ENCODE peak calls at places on chromosomes 16 and 17, in six cellular contexts. One of them, this sample, is unnamed.

GRCh38 chr17:69525920-69526841 is 111.7 kb downstream of the MAP2K6 start:
- DNase-seq in substantia nigra: no peak
- DNase-seq in GDM1: no peak
- DNase-seq in T-helper 17 cell: no peak
- DNase-seq in stimulated activated CD4-positive, alpha-beta T cell treated with anti-CD3 and anti-CD28 coated beads, Interleukin-4, amount 100 ng/mL, for 48 hours: no peak
- DNase-seq in stimulated activated CD8-positive, alpha-beta memory T cell treated with anti-CD3 and anti-CD28 coated beads, Interleukin-7, amount 100 ng/mL, for 24 hours: no peak
- DNase-seq in this sample: no peak

GRCh38 chr17:34081269-34081668 is 173.8 kb upstream of the CCL2 start:
- DNase-seq in GDM1: no peak
- DNase-seq in stimulated activated CD8-positive, alpha-beta memory T cell treated with anti-CD3 and anti-CD28 coated beads, Interleukin-7, amount 100 ng/mL, for 24 hours: no peak
- DNase-seq in stimulated activated CD4-positive, alpha-beta T cell treated with anti-CD3 and anti-CD28 coated beads, Interleukin-4, amount 100 ng/mL, for 48 hours: no peak
- DNase-seq in substantia nigra: no peak
- DNase-seq in T-helper 17 cell: no peak
- DNase-seq in this sample: no peak

GRCh38 chr16:15642557-15643452 is at the start of gene MARF1:
- DNase-seq in substantia nigra: peak
- DNase-seq in GDM1: peak
- DNase-seq in stimulated activated CD8-positive, alpha-beta memory T cell treated with anti-CD3 and anti-CD28 coated beads, Interleukin-7, amount 100 ng/mL, for 24 hours: peak
- DNase-seq in T-helper 17 cell: peak
- DNase-seq in stimulated activated CD4-positive, alpha-beta T cell treated with anti-CD3 and anti-CD28 coated beads, Interleukin-4, amount 100 ng/mL, for 48 hours: peak
- DNase-seq in this sample: peak

GRCh38 chr16:57479422-57480126 is 6.7 kb downstream of the DOK4 start:
- DNase-seq in GDM1: no peak
- DNase-seq in stimulated activated CD8-positive, alpha-beta memory T cell treated with anti-CD3 and anti-CD28 coated beads, Interleukin-7, amount 100 ng/mL, for 24 hours: no peak
- DNase-seq in T-helper 17 cell: no peak
- DNase-seq in substantia nigra: no peak
- DNase-seq in stimulated activated CD4-positive, alpha-beta T cell treated with anti-CD3 and anti-CD28 coated beads, Interleukin-4, amount 100 ng/mL, for 48 hours: no peak
- DNase-seq in this sample: no peak

GRCh38 chr17:978110-979093 is 1.2 kb downstream of the NXN start:
- DNase-seq in stimulated activated CD8-positive, alpha-beta memory T cell treated with anti-CD3 and anti-CD28 coated beads, Interleukin-7, amount 100 ng/mL, for 24 hours: no peak
- DNase-seq in substantia nigra: no peak
- DNase-seq in T-helper 17 cell: no peak
- DNase-seq in GDM1: no peak
- DNase-seq in stimulated activated CD4-positive, alpha-beta T cell treated with anti-CD3 and anti-CD28 coated beads, Interleukin-4, amount 100 ng/mL, for 48 hours: no peak
- DNase-seq in this sample: no peak

GRCh38 chr16:84595052-84595481 is 22.8 kb downstream of the COTL1 start:
- DNase-seq in stimulated activated CD4-positive, alpha-beta T cell treated with anti-CD3 and anti-CD28 coated beads, Interleukin-4, amount 100 ng/mL, for 48 hours: no peak
- DNase-seq in substantia nigra: no peak
- DNase-seq in GDM1: no peak
- DNase-seq in stimulated activated CD8-positive, alpha-beta memory T cell treated with anti-CD3 and anti-CD28 coated beads, Interleukin-7, amount 100 ng/mL, for 24 hours: no peak
- DNase-seq in T-helper 17 cell: no peak
- DNase-seq in this sample: no peak

GRCh38 chr17:7266784-7267183 is 4.5 kb upstream of the CLDN7 start:
- DNase-seq in T-helper 17 cell: no peak
- DNase-seq in substantia nigra: no peak
- DNase-seq in GDM1: no peak
- DNase-seq in stimulated activated CD4-positive, alpha-beta T cell treated with anti-CD3 and anti-CD28 coated beads, Interleukin-4, amount 100 ng/mL, for 48 hours: no peak
- DNase-seq in stimulated activated CD8-positive, alpha-beta memory T cell treated with anti-CD3 and anti-CD28 coated beads, Interleukin-7, amount 100 ng/mL, for 24 hours: no peak
- DNase-seq in this sample: no peak

GRCh38 chr17:53571342-53571741 is 251.4 kb upstream of the KIF2B start:
- DNase-seq in stimulated activated CD8-positive, alpha-beta memory T cell treated with anti-CD3 and anti-CD28 coated beads, Interleukin-7, amount 100 ng/mL, for 24 hours: no peak
- DNase-seq in substantia nigra: no peak
- DNase-seq in T-helper 17 cell: no peak
- DNase-seq in stimulated activated CD4-positive, alpha-beta T cell treated with anti-CD3 and anti-CD28 coated beads, Interleukin-4, amount 100 ng/mL, for 48 hours: no peak
- DNase-seq in GDM1: no peak
- DNase-seq in this sample: no peak

GRCh38 chr16:2478273-2478672 is 3.3 kb downstream of the TBC1D24 start:
- DNase-seq in stimulated activated CD4-positive, alpha-beta T cell treated with anti-CD3 and anti-CD28 coated beads, Interleukin-4, amount 100 ng/mL, for 48 hours: no peak
- DNase-seq in T-helper 17 cell: no peak
- DNase-seq in stimulated activated CD8-positive, alpha-beta memory T cell treated with anti-CD3 and anti-CD28 coated beads, Interleukin-7, amount 100 ng/mL, for 24 hours: no peak
- DNase-seq in substantia nigra: no peak
- DNase-seq in GDM1: no peak
- DNase-seq in this sample: no peak

GRCh38 chr16:56408379-56409098 is 16.8 kb downstream of the AMFR start:
- DNase-seq in stimulated activated CD8-positive, alpha-beta memory T cell treated with anti-CD3 and anti-CD28 coated beads, Interleukin-7, amount 100 ng/mL, for 24 hours: no peak
- DNase-seq in substantia nigra: no peak
- DNase-seq in T-helper 17 cell: no peak
- DNase-seq in GDM1: no peak
- DNase-seq in stimulated activated CD4-positive, alpha-beta T cell treated with anti-CD3 and anti-CD28 coated beads, Interleukin-4, amount 100 ng/mL, for 48 hours: no peak
- DNase-seq in this sample: no peak

GRCh38 chr17:62666061-62666800 is 38.8 kb downstream of the MRC2 start:
- DNase-seq in stimulated activated CD4-positive, alpha-beta T cell treated with anti-CD3 and anti-CD28 coated beads, Interleukin-4, amount 100 ng/mL, for 48 hours: no peak
- DNase-seq in substantia nigra: no peak
- DNase-seq in T-helper 17 cell: no peak
- DNase-seq in stimulated activated CD8-positive, alpha-beta memory T cell treated with anti-CD3 and anti-CD28 coated beads, Interleukin-7, amount 100 ng/mL, for 24 hours: no peak
- DNase-seq in GDM1: no peak
- DNase-seq in this sample: no peak

GRCh38 chr17:39080416-39081179 is 70.8 kb downstream of the PLXDC1 start:
- DNase-seq in stimulated activated CD8-positive, alpha-beta memory T cell treated with anti-CD3 and anti-CD28 coated beads, Interleukin-7, amount 100 ng/mL, for 24 hours: no peak
- DNase-seq in T-helper 17 cell: no peak
- DNase-seq in stimulated activated CD4-positive, alpha-beta T cell treated with anti-CD3 and anti-CD28 coated beads, Interleukin-4, amount 100 ng/mL, for 48 hours: no peak
- DNase-seq in substantia nigra: no peak
- DNase-seq in GDM1: no peak
- DNase-seq in this sample: no peak

GRCh38 chr16:86869288-86870022 is 291.1 kb downstream of the FOXL1 start:
- DNase-seq in GDM1: no peak
- DNase-seq in substantia nigra: no peak
- DNase-seq in T-helper 17 cell: no peak
- DNase-seq in stimulated activated CD8-positive, alpha-beta memory T cell treated with anti-CD3 and anti-CD28 coated beads, Interleukin-7, amount 100 ng/mL, for 24 hours: no peak
- DNase-seq in stimulated activated CD4-positive, alpha-beta T cell treated with anti-CD3 and anti-CD28 coated beads, Interleukin-4, amount 100 ng/mL, for 48 hours: no peak
- DNase-seq in this sample: no peak

GRCh38 chr16:48608871-48609452 is 1.0 kb downstream of the N4BP1 start:
- DNase-seq in stimulated activated CD4-positive, alpha-beta T cell treated with anti-CD3 and anti-CD28 coated beads, Interleukin-4, amount 100 ng/mL, for 48 hours: no peak
- DNase-seq in GDM1: no peak
- DNase-seq in stimulated activated CD8-positive, alpha-beta memory T cell treated with anti-CD3 and anti-CD28 coated beads, Interleukin-7, amount 100 ng/mL, for 24 hours: no peak
- DNase-seq in substantia nigra: no peak
- DNase-seq in T-helper 17 cell: no peak
- DNase-seq in this sample: no peak

GRCh38 chr16:19598805-19599204 is 43.3 kb downstream of the VPS35L start:
- DNase-seq in T-helper 17 cell: no peak
- DNase-seq in substantia nigra: no peak
- DNase-seq in stimulated activated CD4-positive, alpha-beta T cell treated with anti-CD3 and anti-CD28 coated beads, Interleukin-4, amount 100 ng/mL, for 48 hours: no peak
- DNase-seq in stimulated activated CD8-positive, alpha-beta memory T cell treated with anti-CD3 and anti-CD28 coated beads, Interleukin-7, amount 100 ng/mL, for 24 hours: no peak
- DNase-seq in GDM1: no peak
- DNase-seq in this sample: no peak

GRCh38 chr16:8632675-8633182 is 11.2 kb downstream of the METTL22 start:
- DNase-seq in T-helper 17 cell: no peak
- DNase-seq in substantia nigra: no peak
- DNase-seq in GDM1: peak
- DNase-seq in stimulated activated CD8-positive, alpha-beta memory T cell treated with anti-CD3 and anti-CD28 coated beads, Interleukin-7, amount 100 ng/mL, for 24 hours: no peak
- DNase-seq in stimulated activated CD4-positive, alpha-beta T cell treated with anti-CD3 and anti-CD28 coated beads, Interleukin-4, amount 100 ng/mL, for 48 hours: no peak
- DNase-seq in this sample: no peak

GRCh38 chr16:56606688-56607618 is 1.4 kb upstream of the MT2A start:
- DNase-seq in substantia nigra: no peak
- DNase-seq in stimulated activated CD4-positive, alpha-beta T cell treated with anti-CD3 and anti-CD28 coated beads, Interleukin-4, amount 100 ng/mL, for 48 hours: no peak
- DNase-seq in stimulated activated CD8-positive, alpha-beta memory T cell treated with anti-CD3 and anti-CD28 coated beads, Interleukin-7, amount 100 ng/mL, for 24 hours: no peak
- DNase-seq in T-helper 17 cell: no peak
- DNase-seq in GDM1: no peak
- DNase-seq in this sample: no peak

GRCh38 chr16:17084134-17084533 is 386.6 kb downstream of the XYLT1 start:
- DNase-seq in substantia nigra: no peak
- DNase-seq in stimulated activated CD4-positive, alpha-beta T cell treated with anti-CD3 and anti-CD28 coated beads, Interleukin-4, amount 100 ng/mL, for 48 hours: no peak
- DNase-seq in T-helper 17 cell: no peak
- DNase-seq in GDM1: no peak
- DNase-seq in stimulated activated CD8-positive, alpha-beta memory T cell treated with anti-CD3 and anti-CD28 coated beads, Interleukin-7, amount 100 ng/mL, for 24 hours: no peak
- DNase-seq in this sample: no peak

GRCh38 chr17:79592198-79592597 is 18.7 kb downstream of the RBFOX3 start:
- DNase-seq in stimulated activated CD4-positive, alpha-beta T cell treated with anti-CD3 and anti-CD28 coated beads, Interleukin-4, amount 100 ng/mL, for 48 hours: no peak
- DNase-seq in stimulated activated CD8-positive, alpha-beta memory T cell treated with anti-CD3 and anti-CD28 coated beads, Interleukin-7, amount 100 ng/mL, for 24 hours: no peak
- DNase-seq in substantia nigra: no peak
- DNase-seq in GDM1: no peak
- DNase-seq in T-helper 17 cell: no peak
- DNase-seq in this sample: no peak

GRCh38 chr17:49509588-49509917 is 14.5 kb downstream of the NGFR start:
- DNase-seq in stimulated activated CD8-positive, alpha-beta memory T cell treated with anti-CD3 and anti-CD28 coated beads, Interleukin-7, amount 100 ng/mL, for 24 hours: no peak
- DNase-seq in substantia nigra: no peak
- DNase-seq in stimulated activated CD4-positive, alpha-beta T cell treated with anti-CD3 and anti-CD28 coated beads, Interleukin-4, amount 100 ng/mL, for 48 hours: no peak
- DNase-seq in GDM1: no peak
- DNase-seq in T-helper 17 cell: no peak
- DNase-seq in this sample: no peak

GRCh38 chr16:679808-680624 is at the start of gene STUB1:
- DNase-seq in substantia nigra: peak
- DNase-seq in stimulated activated CD8-positive, alpha-beta memory T cell treated with anti-CD3 and anti-CD28 coated beads, Interleukin-7, amount 100 ng/mL, for 24 hours: peak
- DNase-seq in stimulated activated CD4-positive, alpha-beta T cell treated with anti-CD3 and anti-CD28 coated beads, Interleukin-4, amount 100 ng/mL, for 48 hours: peak
- DNase-seq in GDM1: peak
- DNase-seq in T-helper 17 cell: peak
- DNase-seq in this sample: peak

GRCh38 chr17:63675607-63676539 is 24.1 kb downstream of the LIMD2 start:
- DNase-seq in stimulated activated CD4-positive, alpha-beta T cell treated with anti-CD3 and anti-CD28 coated beads, Interleukin-4, amount 100 ng/mL, for 48 hours: no peak
- DNase-seq in T-helper 17 cell: no peak
- DNase-seq in stimulated activated CD8-positive, alpha-beta memory T cell treated with anti-CD3 and anti-CD28 coated beads, Interleukin-7, amount 100 ng/mL, for 24 hours: no peak
- DNase-seq in GDM1: peak
- DNase-seq in substantia nigra: peak
- DNase-seq in this sample: no peak

GRCh38 chr16:23062524-23062923 is 86.7 kb downstream of the USP31 start:
- DNase-seq in substantia nigra: no peak
- DNase-seq in T-helper 17 cell: no peak
- DNase-seq in stimulated activated CD8-positive, alpha-beta memory T cell treated with anti-CD3 and anti-CD28 coated beads, Interleukin-7, amount 100 ng/mL, for 24 hours: no peak
- DNase-seq in GDM1: no peak
- DNase-seq in stimulated activated CD4-positive, alpha-beta T cell treated with anti-CD3 and anti-CD28 coated beads, Interleukin-4, amount 100 ng/mL, for 48 hours: no peak
- DNase-seq in this sample: no peak

GRCh38 chr16:55324491-55325447 is 766 bp downstream of the IRX6 start:
- DNase-seq in substantia nigra: no peak
- DNase-seq in T-helper 17 cell: no peak
- DNase-seq in stimulated activated CD4-positive, alpha-beta T cell treated with anti-CD3 and anti-CD28 coated beads, Interleukin-4, amount 100 ng/mL, for 48 hours: no peak
- DNase-seq in stimulated activated CD8-positive, alpha-beta memory T cell treated with anti-CD3 and anti-CD28 coated beads, Interleukin-7, amount 100 ng/mL, for 24 hours: no peak
- DNase-seq in GDM1: no peak
- DNase-seq in this sample: no peak

GRCh38 chr16:90032664-90033346 is 13.5 kb upstream of the DBNDD1 start:
- DNase-seq in substantia nigra: no peak
- DNase-seq in stimulated activated CD8-positive, alpha-beta memory T cell treated with anti-CD3 and anti-CD28 coated beads, Interleukin-7, amount 100 ng/mL, for 24 hours: no peak
- DNase-seq in T-helper 17 cell: no peak
- DNase-seq in stimulated activated CD4-positive, alpha-beta T cell treated with anti-CD3 and anti-CD28 coated beads, Interleukin-4, amount 100 ng/mL, for 48 hours: no peak
- DNase-seq in GDM1: no peak
- DNase-seq in this sample: no peak

GRCh38 chr16:47065766-47066688 is 77.7 kb downstream of the NETO2 start:
- DNase-seq in stimulated activated CD4-positive, alpha-beta T cell treated with anti-CD3 and anti-CD28 coated beads, Interleukin-4, amount 100 ng/mL, for 48 hours: no peak
- DNase-seq in GDM1: no peak
- DNase-seq in substantia nigra: no peak
- DNase-seq in T-helper 17 cell: no peak
- DNase-seq in stimulated activated CD8-positive, alpha-beta memory T cell treated with anti-CD3 and anti-CD28 coated beads, Interleukin-7, amount 100 ng/mL, for 24 hours: no peak
- DNase-seq in this sample: no peak

GRCh38 chr17:16040710-16041251 is 41.2 kb downstream of the TTC19 start:
- DNase-seq in stimulated activated CD8-positive, alpha-beta memory T cell treated with anti-CD3 and anti-CD28 coated beads, Interleukin-7, amount 100 ng/mL, for 24 hours: no peak
- DNase-seq in GDM1: no peak
- DNase-seq in stimulated activated CD4-positive, alpha-beta T cell treated with anti-CD3 and anti-CD28 coated beads, Interleukin-4, amount 100 ng/mL, for 48 hours: no peak
- DNase-seq in substantia nigra: no peak
- DNase-seq in T-helper 17 cell: no peak
- DNase-seq in this sample: no peak

GRCh38 chr17:59748591-59748990 is 41.1 kb downstream of the VMP1 start:
- DNase-seq in stimulated activated CD4-positive, alpha-beta T cell treated with anti-CD3 and anti-CD28 coated beads, Interleukin-4, amount 100 ng/mL, for 48 hours: no peak
- DNase-seq in GDM1: no peak
- DNase-seq in T-helper 17 cell: no peak
- DNase-seq in stimulated activated CD8-positive, alpha-beta memory T cell treated with anti-CD3 and anti-CD28 coated beads, Interleukin-7, amount 100 ng/mL, for 24 hours: no peak
- DNase-seq in substantia nigra: no peak
- DNase-seq in this sample: no peak

GRCh38 chr17:32696426-32696825 is 180.5 kb downstream of the MYO1D start:
- DNase-seq in stimulated activated CD4-positive, alpha-beta T cell treated with anti-CD3 and anti-CD28 coated beads, Interleukin-4, amount 100 ng/mL, for 48 hours: no peak
- DNase-seq in GDM1: no peak
- DNase-seq in substantia nigra: no peak
- DNase-seq in stimulated activated CD8-positive, alpha-beta memory T cell treated with anti-CD3 and anti-CD28 coated beads, Interleukin-7, amount 100 ng/mL, for 24 hours: no peak
- DNase-seq in T-helper 17 cell: no peak
- DNase-seq in this sample: no peak

GRCh38 chr17:5583426-5584382 is 605 bp downstream of the NLRP1 start:
- DNase-seq in substantia nigra: no peak
- DNase-seq in GDM1: peak
- DNase-seq in stimulated activated CD4-positive, alpha-beta T cell treated with anti-CD3 and anti-CD28 coated beads, Interleukin-4, amount 100 ng/mL, for 48 hours: no peak
- DNase-seq in T-helper 17 cell: no peak
- DNase-seq in stimulated activated CD8-positive, alpha-beta memory T cell treated with anti-CD3 and anti-CD28 coated beads, Interleukin-7, amount 100 ng/mL, for 24 hours: no peak
- DNase-seq in this sample: no peak

GRCh38 chr16:89141884-89142267 is 29.7 kb upstream of the CDH15 start:
- DNase-seq in GDM1: no peak
- DNase-seq in T-helper 17 cell: no peak
- DNase-seq in substantia nigra: no peak
- DNase-seq in stimulated activated CD4-positive, alpha-beta T cell treated with anti-CD3 and anti-CD28 coated beads, Interleukin-4, amount 100 ng/mL, for 48 hours: no peak
- DNase-seq in stimulated activated CD8-positive, alpha-beta memory T cell treated with anti-CD3 and anti-CD28 coated beads, Interleukin-7, amount 100 ng/mL, for 24 hours: no peak
- DNase-seq in this sample: no peak

GRCh38 chr17:57375770-57376181 is 119.5 kb downstream of the MSI2 start:
- DNase-seq in T-helper 17 cell: no peak
- DNase-seq in stimulated activated CD4-positive, alpha-beta T cell treated with anti-CD3 and anti-CD28 coated beads, Interleukin-4, amount 100 ng/mL, for 48 hours: no peak
- DNase-seq in GDM1: no peak
- DNase-seq in substantia nigra: no peak
- DNase-seq in stimulated activated CD8-positive, alpha-beta memory T cell treated with anti-CD3 and anti-CD28 coated beads, Interleukin-7, amount 100 ng/mL, for 24 hours: no peak
- DNase-seq in this sample: no peak

GRCh38 chr16:67026570-67026969 is 2.4 kb upstream of the CBFB start:
- DNase-seq in stimulated activated CD8-positive, alpha-beta memory T cell treated with anti-CD3 and anti-CD28 coated beads, Interleukin-7, amount 100 ng/mL, for 24 hours: no peak
- DNase-seq in stimulated activated CD4-positive, alpha-beta T cell treated with anti-CD3 and anti-CD28 coated beads, Interleukin-4, amount 100 ng/mL, for 48 hours: no peak
- DNase-seq in substantia nigra: no peak
- DNase-seq in T-helper 17 cell: no peak
- DNase-seq in GDM1: no peak
- DNase-seq in this sample: no peak

GRCh38 chr17:74259667-74260524 is 14.1 kb upstream of the DNAI2 start:
- DNase-seq in stimulated activated CD4-positive, alpha-beta T cell treated with anti-CD3 and anti-CD28 coated beads, Interleukin-4, amount 100 ng/mL, for 48 hours: no peak
- DNase-seq in T-helper 17 cell: no peak
- DNase-seq in GDM1: no peak
- DNase-seq in stimulated activated CD8-positive, alpha-beta memory T cell treated with anti-CD3 and anti-CD28 coated beads, Interleukin-7, amount 100 ng/mL, for 24 hours: no peak
- DNase-seq in substantia nigra: no peak
- DNase-seq in this sample: no peak

GRCh38 chr17:80424878-80425765 is 10.2 kb downstream of the ENDOV start:
- DNase-seq in substantia nigra: no peak
- DNase-seq in GDM1: no peak
- DNase-seq in stimulated activated CD8-positive, alpha-beta memory T cell treated with anti-CD3 and anti-CD28 coated beads, Interleukin-7, amount 100 ng/mL, for 24 hours: no peak
- DNase-seq in T-helper 17 cell: no peak
- DNase-seq in stimulated activated CD4-positive, alpha-beta T cell treated with anti-CD3 and anti-CD28 coated beads, Interleukin-4, amount 100 ng/mL, for 48 hours: no peak
- DNase-seq in this sample: no peak

GRCh38 chr17:77233635-77234334 is 93.0 kb downstream of the SEC14L1 start:
- DNase-seq in stimulated activated CD4-positive, alpha-beta T cell treated with anti-CD3 and anti-CD28 coated beads, Interleukin-4, amount 100 ng/mL, for 48 hours: peak
- DNase-seq in substantia nigra: no peak
- DNase-seq in T-helper 17 cell: no peak
- DNase-seq in GDM1: no peak
- DNase-seq in stimulated activated CD8-positive, alpha-beta memory T cell treated with anti-CD3 and anti-CD28 coated beads, Interleukin-7, amount 100 ng/mL, for 24 hours: no peak
- DNase-seq in this sample: no peak

GRCh38 chr17:15651583-15652110 is 32.1 kb upstream of the FBXW10B start:
- DNase-seq in stimulated activated CD4-positive, alpha-beta T cell treated with anti-CD3 and anti-CD28 coated beads, Interleukin-4, amount 100 ng/mL, for 48 hours: peak
- DNase-seq in substantia nigra: peak
- DNase-seq in stimulated activated CD8-positive, alpha-beta memory T cell treated with anti-CD3 and anti-CD28 coated beads, Interleukin-7, amount 100 ng/mL, for 24 hours: peak
- DNase-seq in T-helper 17 cell: no peak
- DNase-seq in GDM1: peak
- DNase-seq in this sample: no peak

GRCh38 chr17:77441130-77441920 is 300.6 kb downstream of the SEC14L1 start:
- DNase-seq in stimulated activated CD8-positive, alpha-beta memory T cell treated with anti-CD3 and anti-CD28 coated beads, Interleukin-7, amount 100 ng/mL, for 24 hours: no peak
- DNase-seq in T-helper 17 cell: peak
- DNase-seq in stimulated activated CD4-positive, alpha-beta T cell treated with anti-CD3 and anti-CD28 coated beads, Interleukin-4, amount 100 ng/mL, for 48 hours: no peak
- DNase-seq in GDM1: peak
- DNase-seq in substantia nigra: no peak
- DNase-seq in this sample: peak